ENCODE peak calls at places on chromosomes 1 and 21, in four cellular contexts. One of them, this sample, is unnamed.

GRCh38 chr21:45972716-45973474 is 8.7 kb upstream of the COL6A1 start:
- DNase-seq in stimulated activated CD4-positive, alpha-beta T cell treated with anti-CD3 and anti-CD28 coated beads, TNF-alpha, amount 100 ng/mL, for 4 hours: no peak
- DNase-seq in H9: no peak
- DNase-seq in dermis microvascular lymphatic vessel endothelial cell: no peak
- DNase-seq in this sample: no peak

GRCh38 chr1:224116131-224116530 is 2.2 kb downstream of the FBXO28 start:
- DNase-seq in H9: no peak
- DNase-seq in stimulated activated CD4-positive, alpha-beta T cell treated with anti-CD3 and anti-CD28 coated beads, TNF-alpha, amount 100 ng/mL, for 4 hours: no peak
- DNase-seq in dermis microvascular lymphatic vessel endothelial cell: no peak
- DNase-seq in this sample: no peak

GRCh38 chr1:43671626-43672330 is 21.8 kb downstream of the KDM4A start:
- DNase-seq in H9: no peak
- DNase-seq in dermis microvascular lymphatic vessel endothelial cell: no peak
- DNase-seq in stimulated activated CD4-positive, alpha-beta T cell treated with anti-CD3 and anti-CD28 coated beads, TNF-alpha, amount 100 ng/mL, for 4 hours: no peak
- DNase-seq in this sample: no peak

GRCh38 chr21:41360072-41360821 is 1.6 kb upstream of the MX2 start:
- DNase-seq in stimulated activated CD4-positive, alpha-beta T cell treated with anti-CD3 and anti-CD28 coated beads, TNF-alpha, amount 100 ng/mL, for 4 hours: no peak
- DNase-seq in H9: peak; percentile 64
- DNase-seq in dermis microvascular lymphatic vessel endothelial cell: no peak
- DNase-seq in this sample: no peak

GRCh38 chr1:153141377-153141776 is 9.3 kb downstream of the SPRR2G start:
- DNase-seq in H9: no peak
- DNase-seq in stimulated activated CD4-positive, alpha-beta T cell treated with anti-CD3 and anti-CD28 coated beads, TNF-alpha, amount 100 ng/mL, for 4 hours: no peak
- DNase-seq in dermis microvascular lymphatic vessel endothelial cell: no peak
- DNase-seq in this sample: no peak

GRCh38 chr1:20071416-20071815 is 1.4 kb downstream of the PLA2G5 start:
- DNase-seq in H9: no peak
- DNase-seq in stimulated activated CD4-positive, alpha-beta T cell treated with anti-CD3 and anti-CD28 coated beads, TNF-alpha, amount 100 ng/mL, for 4 hours: no peak
- DNase-seq in dermis microvascular lymphatic vessel endothelial cell: no peak
- DNase-seq in this sample: no peak

GRCh38 chr21:35686156-35686555 is 374.2 kb downstream of the SETD4 start:
- DNase-seq in stimulated activated CD4-positive, alpha-beta T cell treated with anti-CD3 and anti-CD28 coated beads, TNF-alpha, amount 100 ng/mL, for 4 hours: no peak
- DNase-seq in dermis microvascular lymphatic vessel endothelial cell: no peak
- DNase-seq in H9: no peak
- DNase-seq in this sample: no peak

GRCh38 chr1:93598396-93598795 is 83.2 kb downstream of the BCAR3 start:
- DNase-seq in dermis microvascular lymphatic vessel endothelial cell: no peak
- DNase-seq in stimulated activated CD4-positive, alpha-beta T cell treated with anti-CD3 and anti-CD28 coated beads, TNF-alpha, amount 100 ng/mL, for 4 hours: no peak
- DNase-seq in H9: no peak
- DNase-seq in this sample: no peak

GRCh38 chr1:234114648-234115307 is 210.3 kb downstream of the SLC35F3 start:
- DNase-seq in dermis microvascular lymphatic vessel endothelial cell: peak; percentile 30
- DNase-seq in stimulated activated CD4-positive, alpha-beta T cell treated with anti-CD3 and anti-CD28 coated beads, TNF-alpha, amount 100 ng/mL, for 4 hours: no peak
- DNase-seq in H9: no peak
- DNase-seq in this sample: peak; percentile 4

GRCh38 chr1:167059045-167059728 is 31.0 kb downstream of the GPA33 start:
- DNase-seq in stimulated activated CD4-positive, alpha-beta T cell treated with anti-CD3 and anti-CD28 coated beads, TNF-alpha, amount 100 ng/mL, for 4 hours: peak; percentile 65
- DNase-seq in H9: peak; percentile 83
- DNase-seq in dermis microvascular lymphatic vessel endothelial cell: no peak
- DNase-seq in this sample: peak; percentile 27

GRCh38 chr1:198935371-198935921 is 296.6 kb downstream of the PTPRC start:
- DNase-seq in H9: no peak
- DNase-seq in dermis microvascular lymphatic vessel endothelial cell: peak; percentile 64
- DNase-seq in stimulated activated CD4-positive, alpha-beta T cell treated with anti-CD3 and anti-CD28 coated beads, TNF-alpha, amount 100 ng/mL, for 4 hours: peak; percentile 18
- DNase-seq in this sample: peak; percentile 53

GRCh38 chr1:206495493-206496046 is 11.8 kb upstream of the RASSF5 start:
- DNase-seq in H9: no peak
- DNase-seq in dermis microvascular lymphatic vessel endothelial cell: no peak
- DNase-seq in stimulated activated CD4-positive, alpha-beta T cell treated with anti-CD3 and anti-CD28 coated beads, TNF-alpha, amount 100 ng/mL, for 4 hours: no peak
- DNase-seq in this sample: no peak

GRCh38 chr1:93434987-93435386 is 12.9 kb upstream of the FNBP1L start:
- DNase-seq in H9: no peak
- DNase-seq in dermis microvascular lymphatic vessel endothelial cell: no peak
- DNase-seq in stimulated activated CD4-positive, alpha-beta T cell treated with anti-CD3 and anti-CD28 coated beads, TNF-alpha, amount 100 ng/mL, for 4 hours: no peak
- DNase-seq in this sample: no peak

GRCh38 chr1:27528701-27529637 is 39.0 kb upstream of the WASF2 start:
- DNase-seq in stimulated activated CD4-positive, alpha-beta T cell treated with anti-CD3 and anti-CD28 coated beads, TNF-alpha, amount 100 ng/mL, for 4 hours: no peak
- DNase-seq in dermis microvascular lymphatic vessel endothelial cell: no peak
- DNase-seq in H9: no peak
- DNase-seq in this sample: no peak

GRCh38 chr1:243550276-243550675 is 294.4 kb downstream of the SDCCAG8 start:
- DNase-seq in H9: no peak
- DNase-seq in dermis microvascular lymphatic vessel endothelial cell: no peak
- DNase-seq in stimulated activated CD4-positive, alpha-beta T cell treated with anti-CD3 and anti-CD28 coated beads, TNF-alpha, amount 100 ng/mL, for 4 hours: no peak
- DNase-seq in this sample: no peak

GRCh38 chr1:38071530-38072266 is 25.1 kb upstream of the POU3F1 start:
- DNase-seq in H9: no peak
- DNase-seq in stimulated activated CD4-positive, alpha-beta T cell treated with anti-CD3 and anti-CD28 coated beads, TNF-alpha, amount 100 ng/mL, for 4 hours: no peak
- DNase-seq in dermis microvascular lymphatic vessel endothelial cell: no peak
- DNase-seq in this sample: no peak

GRCh38 chr21:40334159-40334558 is 466.9 kb downstream of the PCP4 start:
- DNase-seq in H9: no peak
- DNase-seq in dermis microvascular lymphatic vessel endothelial cell: no peak
- DNase-seq in stimulated activated CD4-positive, alpha-beta T cell treated with anti-CD3 and anti-CD28 coated beads, TNF-alpha, amount 100 ng/mL, for 4 hours: no peak
- DNase-seq in this sample: no peak

GRCh38 chr1:235486321-235486720 is 17.9 kb downstream of the B3GALNT2 start:
- DNase-seq in stimulated activated CD4-positive, alpha-beta T cell treated with anti-CD3 and anti-CD28 coated beads, TNF-alpha, amount 100 ng/mL, for 4 hours: no peak
- DNase-seq in dermis microvascular lymphatic vessel endothelial cell: no peak
- DNase-seq in H9: no peak
- DNase-seq in this sample: no peak

GRCh38 chr1:243597383-243597782 is 252.7 kb downstream of the AKT3 start:
- DNase-seq in stimulated activated CD4-positive, alpha-beta T cell treated with anti-CD3 and anti-CD28 coated beads, TNF-alpha, amount 100 ng/mL, for 4 hours: no peak
- DNase-seq in dermis microvascular lymphatic vessel endothelial cell: no peak
- DNase-seq in H9: no peak
- DNase-seq in this sample: no peak

GRCh38 chr1:18752409-18752808 is 107.1 kb downstream of the TAS1R2 start:
- DNase-seq in H9: no peak
- DNase-seq in dermis microvascular lymphatic vessel endothelial cell: no peak
- DNase-seq in stimulated activated CD4-positive, alpha-beta T cell treated with anti-CD3 and anti-CD28 coated beads, TNF-alpha, amount 100 ng/mL, for 4 hours: no peak
- DNase-seq in this sample: no peak

GRCh38 chr1:22347854-22348760 is 103.5 kb upstream of the ZBTB40 start:
- DNase-seq in H9: no peak
- DNase-seq in stimulated activated CD4-positive, alpha-beta T cell treated with anti-CD3 and anti-CD28 coated beads, TNF-alpha, amount 100 ng/mL, for 4 hours: no peak
- DNase-seq in dermis microvascular lymphatic vessel endothelial cell: peak; percentile 15
- DNase-seq in this sample: no peak

GRCh38 chr1:204104331-204105222 is 31.7 kb downstream of the SOX13 start:
- DNase-seq in stimulated activated CD4-positive, alpha-beta T cell treated with anti-CD3 and anti-CD28 coated beads, TNF-alpha, amount 100 ng/mL, for 4 hours: no peak
- DNase-seq in H9: no peak
- DNase-seq in dermis microvascular lymphatic vessel endothelial cell: no peak
- DNase-seq in this sample: no peak

GRCh38 chr1:94395231-94395630 is 23.0 kb upstream of the ABCD3 start:
- DNase-seq in dermis microvascular lymphatic vessel endothelial cell: no peak
- DNase-seq in stimulated activated CD4-positive, alpha-beta T cell treated with anti-CD3 and anti-CD28 coated beads, TNF-alpha, amount 100 ng/mL, for 4 hours: no peak
- DNase-seq in H9: no peak
- DNase-seq in this sample: no peak

GRCh38 chr1:182795563-182796228 is 6.1 kb downstream of the NPL start:
- DNase-seq in dermis microvascular lymphatic vessel endothelial cell: no peak
- DNase-seq in H9: no peak
- DNase-seq in stimulated activated CD4-positive, alpha-beta T cell treated with anti-CD3 and anti-CD28 coated beads, TNF-alpha, amount 100 ng/mL, for 4 hours: no peak
- DNase-seq in this sample: no peak

GRCh38 chr1:178933709-178934573 is 63.1 kb upstream of the ANGPTL1 start:
- DNase-seq in dermis microvascular lymphatic vessel endothelial cell: no peak
- DNase-seq in stimulated activated CD4-positive, alpha-beta T cell treated with anti-CD3 and anti-CD28 coated beads, TNF-alpha, amount 100 ng/mL, for 4 hours: no peak
- DNase-seq in H9: no peak
- DNase-seq in this sample: no peak

GRCh38 chr21:32726742-32727477 is 903 bp downstream of the SYNJ1 start:
- DNase-seq in dermis microvascular lymphatic vessel endothelial cell: no peak
- DNase-seq in stimulated activated CD4-positive, alpha-beta T cell treated with anti-CD3 and anti-CD28 coated beads, TNF-alpha, amount 100 ng/mL, for 4 hours: no peak
- DNase-seq in H9: no peak
- DNase-seq in this sample: no peak

GRCh38 chr1:205582046-205582445 is 49.8 kb downstream of the ELK4 start:
- DNase-seq in stimulated activated CD4-positive, alpha-beta T cell treated with anti-CD3 and anti-CD28 coated beads, TNF-alpha, amount 100 ng/mL, for 4 hours: no peak
- DNase-seq in H9: no peak
- DNase-seq in dermis microvascular lymphatic vessel endothelial cell: no peak
- DNase-seq in this sample: no peak